ENCODE peak calls at places on chromosomes 7 and 10, in ten cellular contexts. One of them, this sample, is unnamed.

GRCh38 chr10:17088118-17088806 is 41.3 kb downstream of the CUBN start:
- DNase-seq in right atrium auricular region: no peak
- DNase-seq in cardiac muscle cell: no peak
- DNase-seq in GM23338: no peak
- DNase-seq in foreskin fibroblast: peak; percentile 74
- DNase-seq in IMR-90: peak; percentile 82
- DNase-seq in endothelial cell of umbilical vein: no peak
- DNase-seq in OCI-LY7: no peak
- DNase-seq in Caco-2: no peak
- DNase-seq in cardiac fibroblast: peak; percentile 47
- DNase-seq in this sample: peak; percentile 88

GRCh38 chr7:135197906-135198655 is 13.2 kb downstream of the WDR91 start:
- DNase-seq in GM23338: no peak
- DNase-seq in Caco-2: no peak
- DNase-seq in endothelial cell of umbilical vein: no peak
- DNase-seq in cardiac fibroblast: no peak
- DNase-seq in IMR-90: peak; percentile 49
- DNase-seq in OCI-LY7: no peak
- DNase-seq in foreskin fibroblast: peak; percentile 55
- DNase-seq in cardiac muscle cell: no peak
- DNase-seq in right atrium auricular region: peak; percentile 23
- DNase-seq in this sample: no peak

GRCh38 chr10:32266979-32267378 is 80.0 kb downstream of the EPC1 start:
- DNase-seq in GM23338: peak; percentile 89
- DNase-seq in cardiac fibroblast: no peak
- DNase-seq in OCI-LY7: no peak
- DNase-seq in IMR-90: no peak
- DNase-seq in foreskin fibroblast: no peak
- DNase-seq in cardiac muscle cell: no peak
- DNase-seq in right atrium auricular region: no peak
- DNase-seq in endothelial cell of umbilical vein: no peak
- DNase-seq in Caco-2: no peak
- DNase-seq in this sample: no peak

GRCh38 chr10:30963994-30964930 is 67.4 kb downstream of the ZNF438 start:
- DNase-seq in foreskin fibroblast: no peak
- DNase-seq in right atrium auricular region: no peak
- DNase-seq in Caco-2: no peak
- DNase-seq in cardiac muscle cell: no peak
- DNase-seq in OCI-LY7: no peak
- DNase-seq in cardiac fibroblast: no peak
- DNase-seq in endothelial cell of umbilical vein: peak; percentile 81
- DNase-seq in IMR-90: no peak
- DNase-seq in GM23338: no peak
- DNase-seq in this sample: no peak

GRCh38 chr10:100823194-100823593 is 77.8 kb downstream of the PAX2 start:
- DNase-seq in right atrium auricular region: no peak
- DNase-seq in cardiac fibroblast: no peak
- DNase-seq in Caco-2: no peak
- DNase-seq in GM23338: no peak
- DNase-seq in IMR-90: no peak
- DNase-seq in endothelial cell of umbilical vein: no peak
- DNase-seq in OCI-LY7: no peak
- DNase-seq in cardiac muscle cell: no peak
- DNase-seq in foreskin fibroblast: no peak
- DNase-seq in this sample: no peak

GRCh38 chr7:143345428-143345900 is 17.0 kb downstream of the FAM131B start:
- DNase-seq in endothelial cell of umbilical vein: peak; percentile 55
- DNase-seq in OCI-LY7: no peak
- DNase-seq in foreskin fibroblast: no peak
- DNase-seq in IMR-90: peak; percentile 32
- DNase-seq in GM23338: peak; percentile 95
- DNase-seq in cardiac fibroblast: peak; percentile 25
- DNase-seq in right atrium auricular region: no peak
- DNase-seq in Caco-2: peak; percentile 86
- DNase-seq in cardiac muscle cell: peak; percentile 37
- DNase-seq in this sample: peak; percentile 54

GRCh38 chr7:13407911-13408310 is 581.6 kb downstream of the ETV1 start:
- DNase-seq in OCI-LY7: no peak
- DNase-seq in GM23338: no peak
- DNase-seq in foreskin fibroblast: no peak
- DNase-seq in IMR-90: no peak
- DNase-seq in right atrium auricular region: no peak
- DNase-seq in Caco-2: no peak
- DNase-seq in cardiac fibroblast: no peak
- DNase-seq in endothelial cell of umbilical vein: no peak
- DNase-seq in cardiac muscle cell: no peak
- DNase-seq in this sample: no peak

GRCh38 chr10:52464725-52465124 is 150.6 kb downstream of the DKK1 start:
- DNase-seq in cardiac muscle cell: no peak
- DNase-seq in cardiac fibroblast: no peak
- DNase-seq in foreskin fibroblast: no peak
- DNase-seq in IMR-90: no peak
- DNase-seq in GM23338: no peak
- DNase-seq in OCI-LY7: no peak
- DNase-seq in right atrium auricular region: no peak
- DNase-seq in Caco-2: no peak
- DNase-seq in endothelial cell of umbilical vein: no peak
- DNase-seq in this sample: no peak

GRCh38 chr7:25970381-25970780 is 181.6 kb upstream of the NFE2L3 start:
- DNase-seq in foreskin fibroblast: no peak
- DNase-seq in OCI-LY7: no peak
- DNase-seq in endothelial cell of umbilical vein: no peak
- DNase-seq in IMR-90: no peak
- DNase-seq in cardiac fibroblast: no peak
- DNase-seq in cardiac muscle cell: no peak
- DNase-seq in right atrium auricular region: no peak
- DNase-seq in GM23338: no peak
- DNase-seq in Caco-2: no peak
- DNase-seq in this sample: no peak

GRCh38 chr10:34740321-34740720 is 74.8 kb downstream of the PARD3 start:
- DNase-seq in IMR-90: no peak
- DNase-seq in right atrium auricular region: no peak
- DNase-seq in foreskin fibroblast: no peak
- DNase-seq in Caco-2: no peak
- DNase-seq in GM23338: no peak
- DNase-seq in cardiac muscle cell: no peak
- DNase-seq in endothelial cell of umbilical vein: no peak
- DNase-seq in cardiac fibroblast: no peak
- DNase-seq in OCI-LY7: no peak
- DNase-seq in this sample: no peak

GRCh38 chr10:105797234-105797890 is 1156.3 kb downstream of the SORCS3 start:
- DNase-seq in endothelial cell of umbilical vein: peak; percentile 1
- DNase-seq in cardiac fibroblast: peak; percentile 11
- DNase-seq in GM23338: peak; percentile 69
- DNase-seq in Caco-2: peak; percentile 28
- DNase-seq in right atrium auricular region: no peak
- DNase-seq in OCI-LY7: peak; percentile 34
- DNase-seq in IMR-90: no peak
- DNase-seq in cardiac muscle cell: peak; percentile 3
- DNase-seq in foreskin fibroblast: no peak
- DNase-seq in this sample: peak; percentile 31

GRCh38 chr7:28957064-28957821 is 887 bp downstream of the TRIL start:
- DNase-seq in cardiac muscle cell: peak; percentile 50
- DNase-seq in GM23338: peak; percentile 69
- DNase-seq in IMR-90: no peak
- DNase-seq in OCI-LY7: no peak
- DNase-seq in foreskin fibroblast: no peak
- DNase-seq in right atrium auricular region: no peak
- DNase-seq in Caco-2: peak; percentile 26
- DNase-seq in endothelial cell of umbilical vein: peak; percentile 38
- DNase-seq in cardiac fibroblast: peak; percentile 32
- DNase-seq in this sample: peak; percentile 9

GRCh38 chr7:116166167-116166566 is 44.2 kb upstream of the TES start:
- DNase-seq in IMR-90: peak; percentile 58
- DNase-seq in endothelial cell of umbilical vein: no peak
- DNase-seq in OCI-LY7: no peak
- DNase-seq in GM23338: no peak
- DNase-seq in right atrium auricular region: no peak
- DNase-seq in cardiac muscle cell: no peak
- DNase-seq in Caco-2: no peak
- DNase-seq in cardiac fibroblast: no peak
- DNase-seq in foreskin fibroblast: no peak
- DNase-seq in this sample: no peak

GRCh38 chr10:126439947-126440346 is 51.7 kb upstream of the ADAM12 start:
- DNase-seq in right atrium auricular region: no peak
- DNase-seq in GM23338: no peak
- DNase-seq in OCI-LY7: no peak
- DNase-seq in cardiac muscle cell: peak; percentile 14
- DNase-seq in endothelial cell of umbilical vein: no peak
- DNase-seq in IMR-90: no peak
- DNase-seq in cardiac fibroblast: peak; percentile 42
- DNase-seq in foreskin fibroblast: no peak
- DNase-seq in Caco-2: no peak
- DNase-seq in this sample: no peak

GRCh38 chr10:20839141-20839540 is 58.0 kb downstream of the NEBL start:
- DNase-seq in GM23338: no peak
- DNase-seq in endothelial cell of umbilical vein: no peak
- DNase-seq in cardiac fibroblast: no peak
- DNase-seq in cardiac muscle cell: no peak
- DNase-seq in Caco-2: no peak
- DNase-seq in OCI-LY7: no peak
- DNase-seq in IMR-90: no peak
- DNase-seq in foreskin fibroblast: peak; percentile 23
- DNase-seq in right atrium auricular region: no peak
- DNase-seq in this sample: peak; percentile 10

GRCh38 chr10:29243750-29244149 is 45.1 kb upstream of the LYZL1 start:
- DNase-seq in Caco-2: no peak
- DNase-seq in foreskin fibroblast: no peak
- DNase-seq in endothelial cell of umbilical vein: peak; percentile 47
- DNase-seq in IMR-90: no peak
- DNase-seq in GM23338: peak; percentile 68
- DNase-seq in right atrium auricular region: no peak
- DNase-seq in cardiac fibroblast: no peak
- DNase-seq in OCI-LY7: no peak
- DNase-seq in cardiac muscle cell: no peak
- DNase-seq in this sample: no peak

DNA sequence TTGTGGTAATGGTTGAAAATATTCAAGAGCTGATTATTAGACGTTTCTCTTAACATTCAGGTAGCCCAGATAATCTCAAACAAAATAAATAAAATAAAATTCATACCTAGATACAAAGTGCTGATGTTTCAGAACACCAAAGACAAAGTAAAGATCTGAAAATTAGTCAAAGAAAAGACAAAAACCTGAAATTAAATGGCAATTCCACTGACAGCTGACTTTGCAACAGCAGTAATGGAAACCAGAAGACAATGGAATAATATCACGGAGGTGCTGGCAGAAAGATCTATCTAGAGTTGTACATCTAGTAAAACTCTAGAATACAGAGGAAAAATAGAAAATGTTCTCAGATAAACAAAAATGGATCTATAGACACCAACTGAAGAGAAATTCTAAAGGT is 58.0 kb upstream of the IKZF1 start:
- DNase-seq in OCI-LY7: peak; percentile 44
- DNase-seq in GM23338: peak; percentile 6
- DNase-seq in endothelial cell of umbilical vein: no peak
- DNase-seq in right atrium auricular region: no peak
- DNase-seq in Caco-2: no peak
- DNase-seq in cardiac muscle cell: no peak
- DNase-seq in cardiac fibroblast: no peak
- DNase-seq in foreskin fibroblast: no peak
- DNase-seq in IMR-90: no peak
- DNase-seq in this sample: peak; percentile 2
- TF ChIP-seq CTCF in OCI-LY7: no peak
- TF ChIP-seq CTCF in GM23338: no peak
- TF ChIP-seq CTCF in endothelial cell of umbilical vein: no peak
- TF ChIP-seq CTCF in right atrium auricular region: no peak
- TF ChIP-seq CTCF in Caco-2: no peak
- TF ChIP-seq CTCF in cardiac muscle cell: no peak
- TF ChIP-seq CTCF in cardiac fibroblast: no peak
- TF ChIP-seq CTCF in foreskin fibroblast: no peak
- TF ChIP-seq CTCF in IMR-90: no peak
- TF ChIP-seq CTCF in this sample: no peak

DNA sequence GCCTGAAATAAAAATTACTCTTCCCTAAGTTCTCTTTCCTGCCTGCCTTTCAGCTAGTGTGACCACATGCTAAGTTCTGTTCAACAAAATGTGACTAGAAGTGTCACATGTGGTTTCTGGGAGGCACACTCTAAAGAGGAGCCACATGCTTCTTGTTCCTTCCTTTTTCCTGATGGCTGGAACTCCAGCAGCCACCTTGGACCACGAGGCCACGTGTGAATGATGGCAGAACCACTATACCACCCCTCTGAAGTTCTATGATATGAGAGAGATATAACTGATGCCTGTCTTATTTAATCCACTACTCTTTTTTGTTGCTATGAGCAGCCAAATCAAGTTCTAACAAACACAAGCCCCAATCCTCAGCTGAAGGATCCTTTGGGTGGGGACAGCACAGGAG is 8.1 kb downstream of the PODXL start:
- DNase-seq in right atrium auricular region: no peak
- DNase-seq in endothelial cell of umbilical vein: no peak
- DNase-seq in OCI-LY7: no peak
- DNase-seq in GM23338: no peak
- DNase-seq in cardiac fibroblast: no peak
- DNase-seq in cardiac muscle cell: no peak
- DNase-seq in Caco-2: no peak
- DNase-seq in IMR-90: no peak
- DNase-seq in foreskin fibroblast: no peak
- DNase-seq in this sample: no peak
- H3K4me3 ChIP-seq in right atrium auricular region: no peak overlapping the region
- H3K4me3 ChIP-seq in endothelial cell of umbilical vein: no peak overlapping the region
- H3K4me3 ChIP-seq in OCI-LY7: no peak overlapping the region
- H3K4me3 ChIP-seq in GM23338: peak overlapping the region; percentile 34
- H3K4me3 ChIP-seq in cardiac fibroblast: no peak overlapping the region
- H3K4me3 ChIP-seq in cardiac muscle cell: no peak overlapping the region
- H3K4me3 ChIP-seq in Caco-2: no peak overlapping the region
- H3K4me3 ChIP-seq in IMR-90: no peak overlapping the region
- H3K4me3 ChIP-seq in foreskin fibroblast: no peak overlapping the region
- H3K4me3 ChIP-seq in this sample: no peak overlapping the region

GRCh38 chr7:140005754-140006503 is 56.8 kb downstream of the PARP12 start:
- DNase-seq in endothelial cell of umbilical vein: peak; percentile 25
- DNase-seq in foreskin fibroblast: no peak
- DNase-seq in IMR-90: no peak
- DNase-seq in right atrium auricular region: no peak
- DNase-seq in Caco-2: peak; percentile 52
- DNase-seq in OCI-LY7: no peak
- DNase-seq in cardiac muscle cell: peak; percentile 64
- DNase-seq in GM23338: peak; percentile 89
- DNase-seq in cardiac fibroblast: peak; percentile 57
- DNase-seq in this sample: peak; percentile 50
- TF ChIP-seq CTCF in endothelial cell of umbilical vein: peak; percentile 56
- TF ChIP-seq CTCF in foreskin fibroblast: peak; percentile 24
- TF ChIP-seq CTCF in IMR-90: peak; percentile 26
- TF ChIP-seq CTCF in right atrium auricular region: no peak
- TF ChIP-seq CTCF in Caco-2: no peak
- TF ChIP-seq CTCF in OCI-LY7: peak; percentile 62
- TF ChIP-seq CTCF in cardiac muscle cell: peak; percentile 69
- TF ChIP-seq CTCF in GM23338: peak; percentile 87
- TF ChIP-seq CTCF in cardiac fibroblast: peak; percentile 52
- TF ChIP-seq CTCF in this sample: peak; percentile 72

DNA sequence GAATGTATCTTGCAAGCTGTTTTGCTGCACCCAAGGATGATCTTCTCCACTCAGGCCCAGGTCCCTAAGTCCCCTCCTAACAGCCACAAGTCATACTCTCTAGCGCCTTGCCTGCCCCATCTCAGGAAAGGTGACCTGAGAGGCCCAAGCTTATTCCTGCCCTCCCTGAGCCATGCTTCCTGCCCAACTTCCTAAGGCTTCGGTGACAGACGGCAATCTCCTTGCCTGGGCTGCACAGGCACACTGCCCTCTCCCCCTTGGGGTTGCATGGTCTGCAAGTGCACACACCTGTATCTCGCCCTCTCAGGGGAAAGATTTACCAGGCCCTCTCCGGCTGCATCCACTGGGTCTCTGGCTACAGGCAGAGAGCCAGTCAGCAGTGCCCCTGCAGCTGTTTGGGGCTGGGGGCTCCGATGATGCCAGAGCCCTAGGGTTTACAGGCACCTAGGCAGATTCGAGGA is 771 bp upstream of the ADIRF start:
- DNase-seq in GM23338: no peak
- DNase-seq in IMR-90: no peak
- DNase-seq in OCI-LY7: no peak
- DNase-seq in Caco-2: no peak
- DNase-seq in cardiac fibroblast: no peak
- DNase-seq in endothelial cell of umbilical vein: no peak
- DNase-seq in right atrium auricular region: peak; percentile 57
- DNase-seq in foreskin fibroblast: no peak
- DNase-seq in cardiac muscle cell: no peak
- DNase-seq in this sample: no peak
- H3K4me3 ChIP-seq in GM23338: no peak overlapping the region
- H3K4me3 ChIP-seq in IMR-90: no peak overlapping the region
- H3K4me3 ChIP-seq in OCI-LY7: no peak overlapping the region
- H3K4me3 ChIP-seq in Caco-2: no peak overlapping the region
- H3K4me3 ChIP-seq in cardiac fibroblast: no peak overlapping the region
- H3K4me3 ChIP-seq in endothelial cell of umbilical vein: no peak overlapping the region
- H3K4me3 ChIP-seq in right atrium auricular region: no peak overlapping the region
- H3K4me3 ChIP-seq in foreskin fibroblast: no peak overlapping the region
- H3K4me3 ChIP-seq in cardiac muscle cell: no peak overlapping the region
- H3K4me3 ChIP-seq in this sample: no peak overlapping the region

This sample was measured in choroid plexus epithelial cell.